ENCODE peak calls at places on chromosomes 12 and 14, in six cellular contexts. One of them, this sample, is unnamed.

GRCh38 chr12:71426030-71426570 is 13.5 kb upstream of the LGR5 start:
- DNase-seq in BE2C: no peak
- DNase-seq in adrenal gland: no peak
- DNase-seq in PC-9: no peak
- DNase-seq in OCI-LY7: no peak
- DNase-seq in heart right ventricle: no peak
- DNase-seq in this sample: no peak

GRCh38 chr12:50117057-50117622 is 5.1 kb downstream of the COX14 start:
- DNase-seq in BE2C: no peak
- DNase-seq in adrenal gland: no peak
- DNase-seq in PC-9: no peak
- DNase-seq in OCI-LY7: no peak
- DNase-seq in heart right ventricle: no peak
- DNase-seq in this sample: no peak

GRCh38 chr12:92544321-92544720 is 158.5 kb upstream of the PLEKHG7 start:
- DNase-seq in BE2C: no peak
- DNase-seq in adrenal gland: no peak
- DNase-seq in PC-9: no peak
- DNase-seq in OCI-LY7: no peak
- DNase-seq in heart right ventricle: no peak
- DNase-seq in this sample: no peak

GRCh38 chr14:52089208-52089607 is 20.3 kb upstream of the NID2 start:
- DNase-seq in BE2C: no peak
- DNase-seq in adrenal gland: no peak
- DNase-seq in PC-9: no peak
- DNase-seq in OCI-LY7: no peak
- DNase-seq in heart right ventricle: no peak
- DNase-seq in this sample: no peak

GRCh38 chr12:111173391-111174282 is 195.3 kb downstream of the PHETA1 start:
- DNase-seq in BE2C: no peak
- DNase-seq in adrenal gland: no peak
- DNase-seq in PC-9: no peak
- DNase-seq in OCI-LY7: no peak
- DNase-seq in heart right ventricle: no peak
- DNase-seq in this sample: no peak

GRCh38 chr12:93482721-93483120 is 15.4 kb downstream of the MRPL42 start:
- DNase-seq in BE2C: no peak
- DNase-seq in adrenal gland: no peak
- DNase-seq in PC-9: no peak
- DNase-seq in OCI-LY7: no peak
- DNase-seq in heart right ventricle: no peak
- DNase-seq in this sample: no peak

GRCh38 chr12:41076114-41076513 is 112.0 kb upstream of the PDZRN4 start:
- DNase-seq in BE2C: no peak
- DNase-seq in adrenal gland: no peak
- DNase-seq in PC-9: no peak
- DNase-seq in OCI-LY7: no peak
- DNase-seq in heart right ventricle: no peak
- DNase-seq in this sample: no peak

GRCh38 chr14:105938959-105939358 is 412.6 kb downstream of the TMEM121 start:
- DNase-seq in BE2C: no peak
- DNase-seq in adrenal gland: no peak
- DNase-seq in PC-9: no peak
- DNase-seq in OCI-LY7: no peak
- DNase-seq in heart right ventricle: no peak
- DNase-seq in this sample: no peak

GRCh38 chr12:11344504-11344903 is 34.3 kb upstream of the PRB4 start:
- DNase-seq in BE2C: no peak
- DNase-seq in adrenal gland: no peak
- DNase-seq in PC-9: no peak
- DNase-seq in OCI-LY7: no peak
- DNase-seq in heart right ventricle: no peak
- DNase-seq in this sample: no peak

GRCh38 chr12:104462325-104462724 is 5.6 kb downstream of the CHST11 start:
- DNase-seq in BE2C: no peak
- DNase-seq in adrenal gland: no peak
- DNase-seq in PC-9: no peak
- DNase-seq in OCI-LY7: no peak
- DNase-seq in heart right ventricle: no peak
- DNase-seq in this sample: no peak

GRCh38 chr12:110107369-110108281 is 16.5 kb upstream of the IFT81 start:
- DNase-seq in BE2C: no peak
- DNase-seq in adrenal gland: peak; percentile 75
- DNase-seq in PC-9: no peak
- DNase-seq in OCI-LY7: no peak
- DNase-seq in heart right ventricle: peak; percentile 19
- DNase-seq in this sample: no peak

GRCh38 chr14:60637490-60638452 is 11.5 kb downstream of the SIX1 start:
- DNase-seq in BE2C: no peak
- DNase-seq in adrenal gland: no peak
- DNase-seq in PC-9: no peak
- DNase-seq in OCI-LY7: no peak
- DNase-seq in heart right ventricle: no peak
- DNase-seq in this sample: no peak

GRCh38 chr14:76769636-76770292 is 8.5 kb downstream of the VASH1 start:
- DNase-seq in BE2C: no peak
- DNase-seq in adrenal gland: no peak
- DNase-seq in PC-9: no peak
- DNase-seq in OCI-LY7: no peak
- DNase-seq in heart right ventricle: no peak
- DNase-seq in this sample: no peak

GRCh38 chr12:52473738-52474137 is at the start of gene KRT6C:
- DNase-seq in BE2C: no peak
- DNase-seq in adrenal gland: no peak
- DNase-seq in PC-9: peak; percentile 60
- DNase-seq in OCI-LY7: no peak
- DNase-seq in heart right ventricle: no peak
- DNase-seq in this sample: no peak

GRCh38 chr12:64779349-64779974 is 20.3 kb upstream of the GNS start:
- DNase-seq in BE2C: no peak
- DNase-seq in adrenal gland: no peak
- DNase-seq in PC-9: no peak
- DNase-seq in OCI-LY7: no peak
- DNase-seq in heart right ventricle: no peak
- DNase-seq in this sample: no peak

GRCh38 chr12:70292017-70292776 is 49.0 kb downstream of the CNOT2 start:
- DNase-seq in BE2C: no peak
- DNase-seq in adrenal gland: no peak
- DNase-seq in PC-9: no peak
- DNase-seq in OCI-LY7: no peak
- DNase-seq in heart right ventricle: no peak
- DNase-seq in this sample: no peak

GRCh38 chr14:78606111-78606510 is 435.9 kb downstream of the NRXN3 start:
- DNase-seq in BE2C: no peak
- DNase-seq in adrenal gland: no peak
- DNase-seq in PC-9: no peak
- DNase-seq in OCI-LY7: no peak
- DNase-seq in heart right ventricle: no peak
- DNase-seq in this sample: no peak

GRCh38 chr12:121801601-121802484 is 2.0 kb upstream of the SETD1B start:
- DNase-seq in BE2C: no peak
- DNase-seq in adrenal gland: no peak
- DNase-seq in PC-9: no peak
- DNase-seq in OCI-LY7: peak; percentile 66
- DNase-seq in heart right ventricle: no peak
- DNase-seq in this sample: no peak

GRCh38 chr12:1830981-1831930 is 10.9 kb downstream of the LRTM2 start:
- DNase-seq in BE2C: no peak
- DNase-seq in adrenal gland: peak; percentile 55
- DNase-seq in PC-9: peak; percentile 68
- DNase-seq in OCI-LY7: no peak
- DNase-seq in heart right ventricle: peak; percentile 42
- DNase-seq in this sample: peak; percentile 67

GRCh38 chr12:823043-823698 is 70.8 kb downstream of the WNK1 start:
- DNase-seq in BE2C: no peak
- DNase-seq in adrenal gland: no peak
- DNase-seq in PC-9: no peak
- DNase-seq in OCI-LY7: peak; percentile 84
- DNase-seq in heart right ventricle: no peak
- DNase-seq in this sample: no peak

GRCh38 chr12:817941-818600 is 65.7 kb downstream of the WNK1 start:
- DNase-seq in BE2C: no peak
- DNase-seq in adrenal gland: no peak
- DNase-seq in PC-9: no peak
- DNase-seq in OCI-LY7: peak; percentile 12
- DNase-seq in heart right ventricle: no peak
- DNase-seq in this sample: no peak

GRCh38 chr12:820336-820735 is 68.0 kb downstream of the WNK1 start:
- DNase-seq in BE2C: no peak
- DNase-seq in adrenal gland: no peak
- DNase-seq in PC-9: no peak
- DNase-seq in OCI-LY7: no peak
- DNase-seq in heart right ventricle: no peak
- DNase-seq in this sample: no peak

GRCh38 chr12:818733-819132 is 66.4 kb downstream of the WNK1 start:
- DNase-seq in BE2C: no peak
- DNase-seq in adrenal gland: no peak
- DNase-seq in PC-9: no peak
- DNase-seq in OCI-LY7: no peak
- DNase-seq in heart right ventricle: no peak
- DNase-seq in this sample: no peak
- TF ChIP-seq CTCF in BE2C: no peak
- TF ChIP-seq CTCF in adrenal gland: peak; percentile 12
- TF ChIP-seq CTCF in PC-9: peak; percentile 20
- TF ChIP-seq CTCF in OCI-LY7: no peak
- TF ChIP-seq CTCF in heart right ventricle: no peak
- TF ChIP-seq CTCF in this sample: no peak

DNA sequence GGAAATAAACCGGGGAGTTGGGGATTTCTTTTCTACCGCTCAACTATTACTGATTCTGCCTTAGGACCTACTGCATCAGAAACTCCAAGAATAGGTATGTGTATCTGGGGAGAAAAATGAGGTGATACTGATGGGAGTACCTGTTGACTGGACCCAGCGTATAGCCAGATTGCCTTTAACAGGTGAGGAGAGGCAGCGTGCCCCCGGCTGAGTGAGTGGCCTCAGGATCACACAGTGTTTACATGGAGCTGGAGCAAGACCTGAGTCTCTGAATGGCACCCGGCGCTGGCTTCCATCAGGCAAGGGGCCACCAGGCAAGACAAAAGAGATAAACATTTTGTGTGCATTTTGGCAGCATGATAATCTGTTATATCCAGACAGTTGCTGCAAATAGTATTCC is 496.2 kb downstream of the EGLN3 start:
- DNase-seq in BE2C: no peak
- DNase-seq in adrenal gland: no peak
- DNase-seq in PC-9: no peak
- DNase-seq in OCI-LY7: no peak
- DNase-seq in heart right ventricle: no peak
- DNase-seq in this sample: no peak
- H3K4me1 ChIP-seq in BE2C: peaks cover 3% of the 10 kb centered on the region
- H3K4me1 ChIP-seq in adrenal gland: peaks cover 19% of the 10 kb centered on the region
- H3K4me1 ChIP-seq in PC-9: no peaks in the 10 kb centered on the region
- H3K4me1 ChIP-seq in OCI-LY7: no peaks in the 10 kb centered on the region
- H3K4me1 ChIP-seq in heart right ventricle: no peaks in the 10 kb centered on the region
- H3K4me1 ChIP-seq in this sample: peaks cover 15% of the 10 kb centered on the region

DNA sequence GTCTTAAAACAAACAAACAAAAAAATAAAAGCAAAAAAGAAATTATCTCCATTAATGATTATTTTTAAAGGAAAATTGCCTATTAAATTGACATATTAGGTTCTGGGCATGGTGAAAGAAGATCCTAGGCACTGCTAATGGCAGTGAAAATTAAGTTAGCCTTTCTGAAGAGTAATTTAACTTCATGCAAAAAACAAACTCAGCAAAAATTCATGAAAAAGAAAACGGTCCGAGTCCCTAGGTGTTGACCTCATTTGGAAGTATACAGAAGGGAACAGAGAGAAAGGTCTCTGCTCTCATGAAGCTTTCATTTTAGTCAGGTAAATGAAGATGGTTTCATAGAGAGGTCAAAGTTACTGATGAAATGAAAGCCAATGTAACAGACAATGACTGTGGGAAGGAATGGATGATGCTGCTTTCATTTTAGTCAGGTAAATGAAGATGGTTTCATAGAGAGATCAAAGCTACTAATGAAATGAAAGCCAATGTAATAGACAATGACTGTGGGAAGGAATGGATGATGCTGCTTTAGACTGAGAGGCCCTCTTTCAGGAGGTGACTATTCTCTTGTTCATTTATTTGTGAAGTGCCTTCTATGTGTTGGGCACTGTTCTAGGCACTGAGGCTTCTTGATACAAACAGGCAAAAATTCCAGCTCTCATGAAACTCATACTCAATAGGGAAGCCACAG is 50.1 kb downstream of the OVCH1 start:
- DNase-seq in BE2C: no peak
- DNase-seq in adrenal gland: no peak
- DNase-seq in PC-9: no peak
- DNase-seq in OCI-LY7: no peak
- DNase-seq in heart right ventricle: no peak
- DNase-seq in this sample: no peak
- TF ChIP-seq CTCF in BE2C: no peak
- TF ChIP-seq CTCF in adrenal gland: no peak
- TF ChIP-seq CTCF in PC-9: no peak
- TF ChIP-seq CTCF in OCI-LY7: no peak
- TF ChIP-seq CTCF in heart right ventricle: no peak
- TF ChIP-seq CTCF in this sample: no peak

GRCh38 chr12:108852674-108853073 is 4.7 kb downstream of the SSH1 start:
- DNase-seq in BE2C: no peak
- DNase-seq in adrenal gland: no peak
- DNase-seq in PC-9: no peak
- DNase-seq in OCI-LY7: no peak
- DNase-seq in heart right ventricle: no peak
- DNase-seq in this sample: no peak

GRCh38 chr12:108853426-108853825 is 4.0 kb downstream of the SSH1 start:
- DNase-seq in BE2C: no peak
- DNase-seq in adrenal gland: no peak
- DNase-seq in PC-9: no peak
- DNase-seq in OCI-LY7: no peak
- DNase-seq in heart right ventricle: no peak
- DNase-seq in this sample: no peak

GRCh38 chr12:108854055-108854452 is 3.3 kb downstream of the SSH1 start:
- DNase-seq in BE2C: no peak
- DNase-seq in adrenal gland: no peak
- DNase-seq in PC-9: no peak
- DNase-seq in OCI-LY7: no peak
- DNase-seq in heart right ventricle: no peak
- DNase-seq in this sample: no peak

GRCh38 chr12:108849653-108850052 is 7.7 kb downstream of the SSH1 start:
- DNase-seq in BE2C: no peak
- DNase-seq in adrenal gland: no peak
- DNase-seq in PC-9: no peak
- DNase-seq in OCI-LY7: no peak
- DNase-seq in heart right ventricle: peak; percentile 58
- DNase-seq in this sample: no peak

DNA sequence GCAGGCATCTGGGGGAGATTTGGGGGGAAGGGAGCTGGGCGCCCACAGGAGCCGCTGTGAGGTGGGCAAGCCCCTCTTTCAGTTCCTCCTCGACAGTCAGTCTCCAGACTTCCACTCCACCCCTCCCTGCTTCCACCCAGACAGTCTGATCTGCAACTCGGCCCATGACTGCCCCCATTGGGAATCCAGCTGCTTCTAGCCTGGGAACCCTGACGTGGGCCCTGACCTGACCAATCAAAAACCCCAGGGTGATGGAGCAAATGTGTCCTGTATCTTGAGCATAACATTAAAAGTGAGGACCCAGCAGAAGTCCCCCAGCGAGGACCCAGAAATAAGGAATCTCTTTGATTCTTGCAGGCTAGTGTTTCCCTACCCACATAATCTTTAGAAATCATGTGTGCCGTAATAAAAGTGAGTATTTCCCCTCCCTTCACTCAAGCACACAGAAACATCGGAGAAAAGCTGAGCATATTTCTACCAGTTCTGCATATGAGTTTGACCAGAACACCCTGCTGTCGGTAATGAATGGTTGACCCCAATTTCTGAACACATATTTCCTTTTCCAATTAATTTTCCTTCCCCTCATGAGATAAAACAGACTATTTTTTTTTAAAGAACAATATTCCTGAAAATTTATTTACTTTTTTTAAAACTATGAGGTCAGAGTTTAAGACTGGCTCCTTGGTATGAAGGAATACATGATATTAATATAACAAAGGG is 6.4 kb downstream of the SSH1 start:
- DNase-seq in BE2C: peak; percentile 66
- DNase-seq in adrenal gland: no peak
- DNase-seq in PC-9: no peak
- DNase-seq in OCI-LY7: peak; percentile 55
- DNase-seq in heart right ventricle: peak; percentile 62
- DNase-seq in this sample: no peak
- H3K4me1 ChIP-seq in BE2C: peaks cover 4% of the 10 kb centered on the region
- H3K4me1 ChIP-seq in adrenal gland: peaks cover 67% of the 10 kb centered on the region
- H3K4me1 ChIP-seq in PC-9: peaks cover 28% of the 10 kb centered on the region
- H3K4me1 ChIP-seq in OCI-LY7: peaks cover 12% of the 10 kb centered on the region
- H3K4me1 ChIP-seq in heart right ventricle: peaks cover 96% of the 10 kb centered on the region
- H3K4me1 ChIP-seq in this sample: peaks cover 9% of the 10 kb centered on the region